ENCODE peak calls at places on chromosomes 5 and 9, in six cellular contexts. S is stomach, R is ovary, K is IMR-90, M is Peyer's patch, F is K562. J is an unnamed sample. For H3K4me1, the result is how much of the 10 kb centered on the place peaks cover.

GRCh38 chr5:132766020-132766805 is 10.8 kb downstream of the SEPTIN8 start:
- DNase-seq in S (no peak), R (no peak), K (no peak), M (no peak), F (no peak), J (no peak)

GRCh38 chr9:93813687-93814560 is 141.2 kb downstream of the BARX1 start:
- DNase-seq in S (no peak), R (no peak), K (no peak), M (peak), F (no peak), J (peak)

GRCh38 chr9:129614932-129615331 is 6.0 kb downstream of the C9orf50 start:
- DNase-seq in S (no peak), R (no peak), K (no peak), M (peak), F (no peak), J (no peak)

GRCh38 chr5:59140133-59140532 is 557.3 kb downstream of the RAB3C start:
- DNase-seq in S (no peak), R (no peak), K (no peak), M (no peak), F (no peak), J (no peak)

GRCh38 chr5:77867194-77867691 is 91.1 kb upstream of the TBCA start:
- DNase-seq in S (no peak), R (no peak), K (peak), M (no peak), F (peak), J (no peak)

GRCh38 chr9:135471751-135472640 is 7.6 kb upstream of the PPP1R26 start:
- DNase-seq in S (no peak), R (no peak), K (peak), M (no peak), F (peak), J (peak)

GRCh38 chr5:54859321-54859720 is 126.1 kb downstream of the ESM1 start:
- DNase-seq in S (no peak), R (no peak), K (no peak), M (no peak), F (no peak), J (no peak)

GRCh38 chr9:18493361-18494015 is 19.5 kb downstream of the ADAMTSL1 start:
- DNase-seq in S (no peak), R (no peak), K (peak), M (no peak), F (no peak), J (no peak)

GRCh38 chr5:142587354-142587965 is 98.4 kb downstream of the FGF1 start:
- DNase-seq in S (peak), R (no peak), K (peak), M (no peak), F (peak), J (no peak)

GRCh38 chr5:175900131-175900530 is 28.8 kb downstream of the CPLX2 start:
- DNase-seq in S (no peak), R (no peak), K (no peak), M (no peak), F (no peak), J (no peak)

GRCh38 chr5:78984611-78985406 is at the start of gene ARSB:
- DNase-seq in S (peak), R (peak), K (peak), M (peak), F (peak), J (peak)

GRCh38 chr5:147483961-147484707 is 25.7 kb downstream of the DPYSL3 start:
- DNase-seq in S (no peak), R (peak), K (peak), M (peak), F (no peak), J (peak)

GRCh38 chr5:173704615-173705511 is 88.4 kb upstream of the BOD1 start:
- DNase-seq in S (no peak), R (no peak), K (no peak), M (no peak), F (no peak), J (no peak)

GRCh38 chr9:101791938-101792337 is 53.5 kb upstream of the GRIN3A start:
- DNase-seq in S (no peak), R (no peak), K (no peak), M (no peak), F (peak), J (no peak)

GRCh38 chr9:36337002-36337401 is 63.1 kb downstream of the RNF38 start:
- DNase-seq in S (no peak), R (no peak), K (no peak), M (no peak), F (no peak), J (no peak)

GRCh38 chr5:81242906-81243436 is 9.8 kb downstream of the CKMT2 start:
- DNase-seq in S (no peak), R (no peak), K (no peak), M (no peak), F (no peak), J (no peak)

GRCh38 chr5:108255468-108255867 is 126.4 kb downstream of the FBXL17 start:
- DNase-seq in S (no peak), R (no peak), K (no peak), M (no peak), F (no peak), J (no peak)

GRCh38 chr5:151092750-151093149 is 11.9 kb upstream of the TNIP1 start:
- DNase-seq in S (no peak), R (no peak), K (peak), M (peak), F (no peak), J (no peak)

GRCh38 chr5:33774323-33774722 is 117.5 kb downstream of the ADAMTS12 start:
- DNase-seq in S (no peak), R (no peak), K (no peak), M (no peak), F (no peak), J (no peak)

GRCh38 chr9:109755040-109755439 is 25.0 kb upstream of the PALM2AKAP2 start:
- DNase-seq in S (no peak), R (no peak), K (peak), M (no peak), F (no peak), J (no peak)

GRCh38 chr9:107948601-107949000 is 459.0 kb upstream of the KLF4 start:
- DNase-seq in S (no peak), R (no peak), K (no peak), M (no peak), F (no peak), J (no peak)

GRCh38 chr5:59838989-59839388 is 54.5 kb downstream of the PDE4D start:
- DNase-seq in S (no peak), R (no peak), K (no peak), M (no peak), F (no peak), J (no peak)

GRCh38 chr9:69173891-69174644 is at the start of gene TJP2:
- DNase-seq in S (peak), R (peak), K (peak), M (peak), F (peak), J (peak)

GRCh38 chr5:76684756-76685594 is 31.0 kb upstream of the F2R start:
- DNase-seq in S (no peak), R (no peak), K (no peak), M (no peak), F (no peak), J (no peak)

GRCh38 chr9:99905833-99906402 is 536 bp upstream of the STX17 start:
- DNase-seq in S (peak), R (no peak), K (peak), M (no peak), F (peak), J (no peak)

GRCh38 chr5:84474126-84474525 is 89.4 kb upstream of the EDIL3 start:
- DNase-seq in S (no peak), R (no peak), K (no peak), M (no peak), F (no peak), J (no peak)

GRCh38 chr9:131310833-131311554 is 21.5 kb downstream of the PLPP7 start:
- DNase-seq in S (peak), R (no peak), K (no peak), M (no peak), F (no peak), J (peak)

GRCh38 chr5:148697177-148697820 is 43.0 kb upstream of the HTR4 start:
- DNase-seq in S (no peak), R (no peak), K (peak), M (no peak), F (peak), J (no peak)

DNA sequence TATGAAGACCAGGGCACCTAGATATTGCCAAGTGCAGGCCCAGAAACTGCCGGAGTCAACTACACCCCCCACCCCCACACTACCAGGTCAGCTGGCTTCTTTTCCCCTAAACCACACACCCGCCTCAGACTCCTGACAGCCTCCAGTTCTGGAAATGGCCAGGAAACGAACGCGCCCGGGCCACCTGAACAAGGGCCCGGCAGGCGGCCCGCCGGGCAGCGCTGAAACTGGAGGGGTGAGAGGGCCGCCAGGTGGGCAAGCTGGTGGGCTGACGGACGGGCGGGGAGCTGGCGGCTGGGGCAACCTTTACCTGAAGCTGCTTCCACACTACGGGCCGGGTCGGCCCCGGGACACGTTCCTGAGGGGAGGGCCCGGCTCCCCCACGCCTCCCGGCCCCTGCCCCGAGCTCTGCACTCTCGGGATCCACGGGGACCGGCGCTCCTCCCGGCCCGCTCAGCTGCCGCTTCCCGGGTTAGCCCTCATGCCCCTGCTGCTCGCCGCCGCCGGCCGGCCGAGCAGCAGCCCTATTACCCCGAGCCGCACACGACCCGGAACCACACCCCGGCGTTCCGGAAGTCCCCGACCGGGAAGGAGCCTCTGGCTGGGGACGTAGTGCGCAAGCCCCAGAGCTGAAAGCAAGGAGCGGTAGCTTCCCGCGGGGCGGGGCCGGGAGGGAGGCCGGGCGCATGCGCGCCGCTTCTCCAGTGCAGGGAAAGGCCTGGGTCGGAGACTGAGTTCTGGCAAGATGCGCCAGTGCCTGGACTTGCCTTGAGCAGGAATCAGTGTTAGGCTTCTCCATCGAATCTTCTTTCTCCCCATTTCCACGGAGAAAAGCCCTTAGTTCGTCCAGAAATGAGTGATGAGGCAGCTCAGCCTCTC is at the start of gene MAPKAP1:
- DNase-seq in S (peak), R (peak), K (peak), M (peak), F (peak), J (peak)
- TF ChIP-seq POLR2A in S (no peak), R (peak), K (peak), M (peak), F (peak), J (peak)

GRCh38 chr9:2608276-2608675 is 13.3 kb upstream of the VLDLR start:
- DNase-seq in S (no peak), R (no peak), K (no peak), M (no peak), F (no peak), J (no peak)
- H3K27ac ChIP-seq in S (no peak), R (no peak), K (no peak), M (no peak), F (no peak), J (no peak)

DNA sequence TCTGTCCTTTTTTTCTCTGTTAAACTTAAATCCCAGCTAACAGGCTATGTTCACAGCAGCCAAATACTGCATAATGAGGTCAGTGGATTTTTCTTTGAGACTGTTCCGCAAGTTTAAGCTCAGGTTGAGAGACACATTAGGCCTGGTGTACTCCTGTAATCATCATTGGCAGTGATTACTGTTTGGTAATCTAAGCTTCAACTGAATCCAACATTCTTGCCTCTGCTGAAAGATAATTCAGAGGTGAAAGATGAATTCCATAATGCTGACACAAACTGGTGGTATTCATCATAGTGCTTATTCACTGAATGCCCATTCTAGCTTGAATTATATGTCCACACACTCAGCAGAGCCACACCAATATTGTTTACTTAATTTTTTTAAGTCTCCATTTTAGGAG is 108.5 kb downstream of the NFIB start:
- DNase-seq in S (no peak), R (no peak), K (peak), M (no peak), F (no peak), J (no peak)
- H3K4me1 ChIP-seq in S (under half), R (under half), K (under half), M (under half), F (under half), J (under half)

GRCh38 chr5:123528878-123529277 is 16.9 kb downstream of the CSNK1G3 start:
- DNase-seq in S (no peak), R (no peak), K (no peak), M (no peak), F (no peak), J (no peak)
- TF ChIP-seq POLR2A in S (no peak), R (no peak), K (no peak), M (no peak), F (no peak), J (no peak)

GRCh38 chr5:134554319-134555222 is 29.1 kb downstream of the JADE2 start:
- DNase-seq in S (peak), R (peak), K (peak), M (no peak), F (no peak), J (no peak)

GRCh38 chr5:134555223-134555790 is 29.8 kb downstream of the JADE2 start:
- DNase-seq in S (no peak), R (no peak), K (no peak), M (no peak), F (no peak), J (no peak)

GRCh38 chr5:134553816-134554215 is 28.3 kb downstream of the JADE2 start:
- DNase-seq in S (no peak), R (no peak), K (peak), M (no peak), F (no peak), J (no peak)

GRCh38 chr5:134556994-134557393 is 31.5 kb downstream of the JADE2 start:
- DNase-seq in S (no peak), R (no peak), K (no peak), M (no peak), F (no peak), J (no peak)

DNA sequence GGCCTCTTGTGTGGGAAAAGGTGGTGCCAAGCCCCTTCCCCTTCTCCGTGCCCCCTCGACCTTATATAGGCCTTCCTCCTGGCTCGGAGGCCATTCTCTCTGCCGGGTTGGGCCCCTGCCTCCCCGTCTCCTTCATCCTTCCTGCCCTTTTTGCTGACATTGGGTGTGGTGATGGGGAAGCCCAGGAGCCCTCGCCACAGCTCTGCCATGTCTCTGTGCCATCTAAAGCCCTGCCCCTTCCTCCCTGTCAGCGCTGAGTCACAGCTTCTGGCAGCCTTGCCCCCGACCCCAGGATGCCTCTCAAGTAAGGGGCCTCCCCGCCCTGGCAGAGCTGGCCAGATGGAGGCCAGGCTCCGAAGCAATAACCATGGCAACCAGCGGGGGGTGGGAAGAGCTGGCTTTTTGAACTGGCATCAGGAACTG is 30.4 kb downstream of the JADE2 start:
- DNase-seq in S (peak), R (peak), K (peak), M (no peak), F (no peak), J (peak)
- H3K27ac ChIP-seq in S (peak), R (peak), K (peak), M (peak), F (no peak), J (peak)

DNA sequence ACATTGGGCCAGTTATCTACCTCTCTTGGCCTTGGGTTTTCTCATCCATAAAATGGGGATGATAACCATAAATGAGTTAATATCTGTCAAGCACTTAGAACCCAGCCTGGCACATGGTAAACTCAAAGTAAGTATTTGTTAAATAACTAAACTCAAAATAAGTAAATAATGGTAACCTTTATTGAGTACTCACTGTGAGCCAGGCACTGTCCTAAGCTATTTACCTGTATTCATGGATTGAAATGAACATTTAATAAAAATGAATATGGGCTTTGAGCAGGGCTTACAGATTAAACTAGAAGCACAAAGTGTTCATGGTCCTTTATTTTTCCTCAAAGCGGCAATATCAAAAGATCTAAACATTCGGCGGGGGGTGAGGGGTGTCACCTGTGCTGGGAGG is 16.7 kb downstream of the CORO2A start:
- DNase-seq in S (no peak), R (no peak), K (no peak), M (no peak), F (no peak), J (no peak)
- H3K4me1 ChIP-seq in S (under half), R (under half), K (under half), M (half or more), F (under half), J (under half)